ENCODE peak calls at places on chromosomes 3 and 15, in nine cellular contexts. F, H, D, P, J, L, B, Z and X are unnamed samples.

GRCh38 chr3:135567223-135567622 is 398.3 kb upstream of the PPP2R3A start:
- ATAC-seq in Z (no peak), H (no peak), L (no peak), P (no peak), J (no peak), D (no peak), F (no peak), B (no peak), X (no peak)

GRCh38 chr15:31197497-31198414 is 96.2 kb upstream of the TRPM1 start:
- ATAC-seq in J (no peak), Z (peak), F (no peak), L (peak), B (peak), H (no peak), P (no peak), D (no peak), X (peak)

GRCh38 chr15:80411788-80412288 is 7.7 kb downstream of the ARNT2 start:
- ATAC-seq in H (no peak), L (no peak), P (no peak), Z (no peak), B (no peak), F (no peak), J (no peak), D (no peak), X (no peak)

GRCh38 chr3:96994995-96995394 is 180.6 kb downstream of the EPHA6 start:
- ATAC-seq in P (no peak), F (no peak), Z (no peak), L (no peak), B (no peak), J (no peak), H (no peak), D (no peak), X (no peak)

GRCh38 chr15:87477759-87478687 is 778.5 kb downstream of the NTRK3 start:
- ATAC-seq in J (peak), F (peak), D (peak), Z (no peak), P (peak), L (no peak), B (no peak), H (peak), X (peak)

GRCh38 chr15:101489633-101490407 is at the start of gene PCSK6:
- ATAC-seq in Z (peak), P (peak), F (peak), J (no peak), L (peak), H (peak), D (peak), B (no peak), X (no peak)

GRCh38 chr15:54149115-54149531 is 170.9 kb downstream of the UNC13C start:
- ATAC-seq in L (no peak), P (no peak), J (no peak), H (no peak), D (no peak), B (no peak), F (no peak), Z (no peak), X (no peak)

GRCh38 chr15:84887928-84888327 is 3.5 kb downstream of the SLC28A1 start:
- ATAC-seq in Z (no peak), J (no peak), F (no peak), L (no peak), P (no peak), H (no peak), B (no peak), D (no peak), X (no peak)

GRCh38 chr3:77190281-77190841 is 150.5 kb downstream of the ROBO2 start:
- ATAC-seq in L (no peak), Z (no peak), F (no peak), H (peak), P (no peak), B (no peak), D (no peak), J (no peak), X (no peak)

GRCh38 chr3:143775401-143775970 is 72.8 kb downstream of the SLC9A9 start:
- ATAC-seq in D (peak), B (peak), P (peak), F (peak), H (peak), L (peak), Z (peak), J (peak), X (peak)

GRCh38 chr15:101243420-101243819 is 8.4 kb downstream of the CHSY1 start:
- ATAC-seq in F (no peak), P (no peak), D (no peak), L (no peak), B (no peak), Z (no peak), H (no peak), J (no peak), X (no peak)

GRCh38 chr15:89088605-89089315 is 504 bp downstream of the ABHD2 start:
- ATAC-seq in Z (no peak), D (peak), B (peak), J (no peak), P (peak), L (no peak), F (no peak), H (peak), X (no peak)

GRCh38 chr3:194265505-194265892 is 85.6 kb downstream of the CPN2 start:
- ATAC-seq in H (peak), P (peak), F (peak), B (peak), Z (no peak), L (no peak), D (peak), J (peak), X (peak)

GRCh38 chr3:66075281-66075680 is 36.6 kb upstream of the MAGI1 start:
- ATAC-seq in J (no peak), F (no peak), B (no peak), P (no peak), L (no peak), H (no peak), Z (no peak), D (no peak), X (peak)

GRCh38 chr3:45041666-45042065 is 15.6 kb downstream of the CLEC3B start:
- ATAC-seq in Z (peak), F (no peak), P (no peak), L (no peak), B (no peak), J (no peak), H (no peak), D (no peak), X (no peak)